ENCODE peak calls at places on chromosomes 3 and 15, in seven cellular contexts. One of them, this sample, is unnamed.

GRCh38 chr3:112043621-112044201 is 9.2 kb downstream of the TMPRSS7 start:
- DNase-seq in MM.1S: peak; percentile 73
- DNase-seq in aorta: no peak
- DNase-seq in skeletal muscle cell: peak; percentile 20
- DNase-seq in heart left ventricle: peak; percentile 39
- DNase-seq in mammary epithelial cell: peak; percentile 58
- DNase-seq in psoas muscle: no peak
- DNase-seq in this sample: peak; percentile 72

GRCh38 chr15:74857082-74857655 is 14.2 kb upstream of the ULK3 start:
- DNase-seq in mammary epithelial cell: no peak
- DNase-seq in aorta: no peak
- DNase-seq in psoas muscle: no peak
- DNase-seq in skeletal muscle cell: no peak
- DNase-seq in MM.1S: no peak
- DNase-seq in heart left ventricle: no peak
- DNase-seq in this sample: no peak

GRCh38 chr3:64214697-64215018 is 10.6 kb downstream of the PRICKLE2 start:
- DNase-seq in psoas muscle: no peak
- DNase-seq in MM.1S: no peak
- DNase-seq in heart left ventricle: no peak
- DNase-seq in mammary epithelial cell: peak; percentile 65
- DNase-seq in skeletal muscle cell: no peak
- DNase-seq in aorta: peak; percentile 78
- DNase-seq in this sample: no peak

GRCh38 chr3:36733723-36734122 is 30.6 kb downstream of the DCLK3 start:
- DNase-seq in aorta: no peak
- DNase-seq in heart left ventricle: no peak
- DNase-seq in psoas muscle: no peak
- DNase-seq in MM.1S: no peak
- DNase-seq in skeletal muscle cell: no peak
- DNase-seq in mammary epithelial cell: no peak
- DNase-seq in this sample: no peak

GRCh38 chr3:155370198-155370597 is 76.7 kb upstream of the STRIT1 start:
- DNase-seq in mammary epithelial cell: no peak
- DNase-seq in MM.1S: no peak
- DNase-seq in skeletal muscle cell: no peak
- DNase-seq in psoas muscle: peak; percentile 60
- DNase-seq in heart left ventricle: peak; percentile 57
- DNase-seq in aorta: no peak
- DNase-seq in this sample: no peak

GRCh38 chr3:47340866-47341265 is 40.0 kb upstream of the PTPN23 start:
- DNase-seq in MM.1S: no peak
- DNase-seq in heart left ventricle: no peak
- DNase-seq in skeletal muscle cell: no peak
- DNase-seq in aorta: no peak
- DNase-seq in mammary epithelial cell: no peak
- DNase-seq in psoas muscle: no peak
- DNase-seq in this sample: no peak

GRCh38 chr15:57890351-57890750 is 175.2 kb downstream of the ALDH1A2 start:
- DNase-seq in heart left ventricle: no peak
- DNase-seq in psoas muscle: no peak
- DNase-seq in aorta: no peak
- DNase-seq in MM.1S: no peak
- DNase-seq in skeletal muscle cell: no peak
- DNase-seq in mammary epithelial cell: peak; percentile 40
- DNase-seq in this sample: no peak

GRCh38 chr15:45456212-45457106 is 66.1 kb downstream of the SLC30A4 start:
- DNase-seq in heart left ventricle: peak; percentile 26
- DNase-seq in mammary epithelial cell: peak; percentile 99
- DNase-seq in psoas muscle: no peak
- DNase-seq in aorta: no peak
- DNase-seq in MM.1S: no peak
- DNase-seq in skeletal muscle cell: peak; percentile 98
- DNase-seq in this sample: peak; percentile 56

GRCh38 chr3:58630081-58630709 is 36.4 kb downstream of the FAM3D start:
- DNase-seq in skeletal muscle cell: no peak
- DNase-seq in heart left ventricle: peak; percentile 62
- DNase-seq in mammary epithelial cell: peak; percentile 43
- DNase-seq in aorta: no peak
- DNase-seq in psoas muscle: no peak
- DNase-seq in MM.1S: peak; percentile 48
- DNase-seq in this sample: peak; percentile 37

GRCh38 chr15:87704276-87704675 is 552.3 kb downstream of the NTRK3 start:
- DNase-seq in MM.1S: no peak
- DNase-seq in heart left ventricle: no peak
- DNase-seq in skeletal muscle cell: no peak
- DNase-seq in mammary epithelial cell: no peak
- DNase-seq in aorta: no peak
- DNase-seq in psoas muscle: no peak
- DNase-seq in this sample: no peak
- H3K4me3 ChIP-seq in MM.1S: no peak overlapping the region
- H3K4me3 ChIP-seq in heart left ventricle: no peak overlapping the region
- H3K4me3 ChIP-seq in skeletal muscle cell: no peak overlapping the region
- H3K4me3 ChIP-seq in mammary epithelial cell: no peak overlapping the region
- H3K4me3 ChIP-seq in aorta: no peak overlapping the region
- H3K4me3 ChIP-seq in psoas muscle: no peak overlapping the region
- H3K4me3 ChIP-seq in this sample: no peak overlapping the region

GRCh38 chr3:107590786-107591185 is 68.0 kb downstream of the BBX start:
- DNase-seq in psoas muscle: no peak
- DNase-seq in aorta: no peak
- DNase-seq in heart left ventricle: no peak
- DNase-seq in skeletal muscle cell: no peak
- DNase-seq in MM.1S: no peak
- DNase-seq in mammary epithelial cell: no peak
- DNase-seq in this sample: no peak
- H3K4me3 ChIP-seq in psoas muscle: no peak overlapping the region
- H3K4me3 ChIP-seq in aorta: no peak overlapping the region
- H3K4me3 ChIP-seq in heart left ventricle: no peak overlapping the region
- H3K4me3 ChIP-seq in skeletal muscle cell: no peak overlapping the region
- H3K4me3 ChIP-seq in MM.1S: no peak overlapping the region
- H3K4me3 ChIP-seq in mammary epithelial cell: no peak overlapping the region
- H3K4me3 ChIP-seq in this sample: no peak overlapping the region

GRCh38 chr3:122395582-122395981 is 11.6 kb downstream of the FAM162A start:
- DNase-seq in skeletal muscle cell: no peak
- DNase-seq in heart left ventricle: no peak
- DNase-seq in aorta: no peak
- DNase-seq in psoas muscle: no peak
- DNase-seq in MM.1S: no peak
- DNase-seq in mammary epithelial cell: no peak
- DNase-seq in this sample: no peak

GRCh38 chr3:122394173-122394572 is 10.2 kb downstream of the FAM162A start:
- DNase-seq in mammary epithelial cell: peak; percentile 17
- DNase-seq in MM.1S: no peak
- DNase-seq in heart left ventricle: no peak
- DNase-seq in psoas muscle: no peak
- DNase-seq in skeletal muscle cell: no peak
- DNase-seq in aorta: no peak
- DNase-seq in this sample: no peak

GRCh38 chr3:122391674-122392446 is 7.9 kb downstream of the FAM162A start:
- DNase-seq in mammary epithelial cell: no peak
- DNase-seq in skeletal muscle cell: no peak
- DNase-seq in psoas muscle: no peak
- DNase-seq in aorta: no peak
- DNase-seq in MM.1S: no peak
- DNase-seq in heart left ventricle: no peak
- DNase-seq in this sample: no peak

GRCh38 chr3:122390665-122391064 is 6.7 kb downstream of the FAM162A start:
- DNase-seq in skeletal muscle cell: no peak
- DNase-seq in heart left ventricle: peak; percentile 23
- DNase-seq in MM.1S: no peak
- DNase-seq in mammary epithelial cell: no peak
- DNase-seq in psoas muscle: no peak
- DNase-seq in aorta: no peak
- DNase-seq in this sample: no peak

DNA sequence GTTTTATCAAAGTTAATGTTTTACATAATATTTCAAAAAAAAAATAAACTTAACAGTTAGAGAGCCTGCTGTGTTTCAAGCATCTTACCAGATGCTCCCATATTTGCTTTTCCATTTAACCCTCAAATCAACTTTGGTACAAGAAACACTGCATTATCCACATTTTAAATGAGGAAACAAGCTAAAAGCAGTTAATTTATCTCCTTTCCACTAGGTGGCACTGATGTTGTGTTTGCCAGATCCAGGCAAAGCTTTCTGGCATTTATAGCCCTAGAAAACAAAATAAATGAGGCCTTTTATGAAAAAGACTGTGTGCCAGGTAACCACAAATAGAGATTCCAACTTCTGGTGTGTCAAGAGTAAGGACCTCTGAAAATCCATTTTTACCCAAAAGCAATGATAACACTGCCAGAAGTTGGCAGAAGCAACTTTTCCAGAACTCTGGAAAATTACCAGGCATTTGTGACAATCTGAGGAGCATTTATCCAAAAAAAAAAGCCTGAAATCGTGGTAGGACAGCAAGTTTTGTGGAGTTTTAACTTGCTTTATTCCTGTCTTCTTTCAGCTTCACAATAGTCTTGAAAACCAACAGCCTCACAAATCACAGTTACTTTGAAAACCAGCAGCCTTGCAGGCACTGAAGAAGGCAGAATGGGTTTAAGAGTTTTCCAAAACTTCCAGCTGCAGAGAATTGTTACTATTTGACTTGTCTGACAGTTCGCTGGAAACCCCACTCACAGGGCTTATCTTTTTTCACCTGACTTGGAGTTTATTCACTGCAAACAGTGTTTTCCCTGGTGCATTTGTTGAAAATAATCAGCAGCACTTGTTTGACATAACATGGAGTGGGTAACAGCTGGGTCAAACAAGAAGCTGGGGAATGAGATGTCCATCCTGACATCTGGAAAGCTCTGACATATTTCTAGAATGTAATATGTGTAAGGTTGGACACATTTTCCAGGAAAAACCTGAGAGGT is 9.2 kb downstream of the FAM162A start:
- DNase-seq in MM.1S: peak; percentile 64
- DNase-seq in psoas muscle: no peak
- DNase-seq in heart left ventricle: no peak
- DNase-seq in skeletal muscle cell: no peak
- DNase-seq in aorta: no peak
- DNase-seq in mammary epithelial cell: peak; percentile 32
- DNase-seq in this sample: peak; percentile 49
- H3K4me3 ChIP-seq in MM.1S: no peak overlapping the region
- H3K4me3 ChIP-seq in psoas muscle: no peak overlapping the region
- H3K4me3 ChIP-seq in heart left ventricle: no peak overlapping the region
- H3K4me3 ChIP-seq in skeletal muscle cell: no peak overlapping the region
- H3K4me3 ChIP-seq in aorta: no peak overlapping the region
- H3K4me3 ChIP-seq in mammary epithelial cell: no peak overlapping the region
- H3K4me3 ChIP-seq in this sample: no peak overlapping the region

GRCh38 chr15:36943496-36944361 is 156.6 kb downstream of the MEIS2 start:
- DNase-seq in heart left ventricle: no peak
- DNase-seq in aorta: no peak
- DNase-seq in psoas muscle: no peak
- DNase-seq in MM.1S: no peak
- DNase-seq in skeletal muscle cell: no peak
- DNase-seq in mammary epithelial cell: no peak
- DNase-seq in this sample: no peak
- H3K4me3 ChIP-seq in heart left ventricle: no peak overlapping the region
- H3K4me3 ChIP-seq in aorta: no peak overlapping the region
- H3K4me3 ChIP-seq in psoas muscle: no peak overlapping the region
- H3K4me3 ChIP-seq in MM.1S: no peak overlapping the region
- H3K4me3 ChIP-seq in skeletal muscle cell: no peak overlapping the region
- H3K4me3 ChIP-seq in mammary epithelial cell: no peak overlapping the region
- H3K4me3 ChIP-seq in this sample: no peak overlapping the region

This sample was measured in Jurkat, Clone E6-1.